ENCODE peak calls at places on chromosome 11, in four cellular contexts. One of them, this sample, is unnamed.

GRCh38 chr11:103907548-103908455 is 128.6 kb upstream of the DDI1 start:
- DNase-seq in HepG2: no peak
- DNase-seq in K562: no peak
- DNase-seq in GM12878: no peak
- DNase-seq in this sample: no peak

GRCh38 chr11:74615988-74616387 is 23.6 kb downstream of the POLD3 start:
- DNase-seq in HepG2: no peak
- DNase-seq in K562: no peak
- DNase-seq in GM12878: no peak
- DNase-seq in this sample: no peak

GRCh38 chr11:133146697-133147306 is 385.5 kb downstream of the OPCML start:
- DNase-seq in HepG2: no peak
- DNase-seq in K562: no peak
- DNase-seq in GM12878: no peak
- DNase-seq in this sample: no peak

GRCh38 chr11:129992161-129992944 is 10.3 kb downstream of the PRDM10 start:
- DNase-seq in HepG2: peak
- DNase-seq in K562: peak
- DNase-seq in GM12878: no peak
- DNase-seq in this sample: peak

GRCh38 chr11:79296113-79296512 is 144.7 kb downstream of the TENM4 start:
- DNase-seq in HepG2: no peak
- DNase-seq in K562: no peak
- DNase-seq in GM12878: no peak
- DNase-seq in this sample: no peak

GRCh38 chr11:65291613-65292012 is 23.1 kb upstream of the CDC42EP2 start:
- DNase-seq in HepG2: peak
- DNase-seq in K562: no peak
- DNase-seq in GM12878: no peak
- DNase-seq in this sample: no peak

GRCh38 chr11:43632171-43632570 is 48.4 kb upstream of the HSD17B12 start:
- DNase-seq in HepG2: no peak
- DNase-seq in K562: no peak
- DNase-seq in GM12878: no peak
- DNase-seq in this sample: no peak

GRCh38 chr11:35393093-35393492 is 26.3 kb downstream of the SLC1A2 start:
- DNase-seq in HepG2: no peak
- DNase-seq in K562: no peak
- DNase-seq in GM12878: no peak
- DNase-seq in this sample: no peak

GRCh38 chr11:70522613-70523311 is 124.4 kb downstream of the CTTN start:
- DNase-seq in HepG2: no peak
- DNase-seq in K562: no peak
- DNase-seq in GM12878: no peak
- DNase-seq in this sample: no peak

GRCh38 chr11:409600-410471 is 5.0 kb downstream of the SIGIRR start:
- DNase-seq in HepG2: peak
- DNase-seq in K562: no peak
- DNase-seq in GM12878: no peak
- DNase-seq in this sample: peak

GRCh38 chr11:46901156-46901555 is 17.2 kb downstream of the LRP4 start:
- DNase-seq in HepG2: no peak
- DNase-seq in K562: no peak
- DNase-seq in GM12878: no peak
- DNase-seq in this sample: no peak

GRCh38 chr11:125464671-125465070 is 31.4 kb downstream of the FEZ1 start:
- DNase-seq in HepG2: no peak
- DNase-seq in K562: no peak
- DNase-seq in GM12878: no peak
- DNase-seq in this sample: no peak

GRCh38 chr11:129836979-129837378 is 21.3 kb downstream of the TMEM45B start:
- DNase-seq in HepG2: no peak
- DNase-seq in K562: no peak
- DNase-seq in GM12878: no peak
- DNase-seq in this sample: no peak

GRCh38 chr11:125102025-125102424 is 9.4 kb downstream of the TMEM218 start:
- DNase-seq in HepG2: no peak
- DNase-seq in K562: no peak
- DNase-seq in GM12878: no peak
- DNase-seq in this sample: no peak

GRCh38 chr11:116175707-116176106 is 597.1 kb downstream of the BUD13 start:
- DNase-seq in HepG2: no peak
- DNase-seq in K562: no peak
- DNase-seq in GM12878: no peak
- DNase-seq in this sample: no peak

GRCh38 chr11:134888821-134889220 is 476.8 kb upstream of the B3GAT1 start:
- DNase-seq in HepG2: no peak
- DNase-seq in K562: no peak
- DNase-seq in GM12878: no peak
- DNase-seq in this sample: no peak

GRCh38 chr11:3157381-3158130 is 7.6 kb downstream of the OSBPL5 start:
- DNase-seq in HepG2: no peak
- DNase-seq in K562: no peak
- DNase-seq in GM12878: no peak
- DNase-seq in this sample: no peak

GRCh38 chr11:3158131-3158591 is 6.9 kb downstream of the OSBPL5 start:
- DNase-seq in HepG2: no peak
- DNase-seq in K562: no peak
- DNase-seq in GM12878: no peak
- DNase-seq in this sample: no peak

GRCh38 chr11:3160252-3161031 is 4.7 kb downstream of the OSBPL5 start:
- DNase-seq in HepG2: no peak
- DNase-seq in K562: no peak
- DNase-seq in GM12878: no peak
- DNase-seq in this sample: peak

GRCh38 chr11:3159296-3160190 is 5.6 kb downstream of the OSBPL5 start:
- DNase-seq in HepG2: no peak
- DNase-seq in K562: no peak
- DNase-seq in GM12878: no peak
- DNase-seq in this sample: peak

DNA sequence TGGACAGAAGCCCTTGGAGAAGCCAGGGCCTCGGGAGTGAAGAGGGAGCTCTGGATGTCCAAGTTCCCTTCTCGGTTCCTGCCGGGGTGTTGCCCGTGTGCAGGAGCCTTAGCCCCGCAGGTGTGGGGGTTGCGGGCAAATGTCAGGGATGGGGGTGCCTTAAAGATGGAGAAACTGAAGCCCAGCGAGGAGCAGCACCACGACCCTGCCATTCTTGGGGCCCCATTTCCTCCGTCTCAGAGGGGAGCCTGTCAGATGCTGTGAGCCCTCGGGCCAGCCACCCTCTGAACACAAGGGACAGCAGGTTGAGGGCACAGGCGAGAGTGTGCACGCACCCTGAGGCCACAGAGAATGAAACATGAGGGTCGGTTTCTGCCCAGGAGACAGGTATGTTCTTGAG is 6.3 kb downstream of the OSBPL5 start:
- DNase-seq in HepG2: no peak
- DNase-seq in K562: no peak
- DNase-seq in GM12878: no peak
- DNase-seq in this sample: no peak
- TF ChIP-seq TCF7 in HepG2: no peak
- TF ChIP-seq TCF7 in K562: no peak
- TF ChIP-seq TCF7 in GM12878: no peak
- TF ChIP-seq TCF7 in this sample: no peak

GRCh38 chr11:22802861-22803260 is 26.7 kb downstream of the SVIP start:
- DNase-seq in HepG2: peak
- DNase-seq in K562: no peak
- DNase-seq in GM12878: no peak
- DNase-seq in this sample: no peak

GRCh38 chr11:22797081-22797480 is 32.5 kb downstream of the SVIP start:
- DNase-seq in HepG2: no peak
- DNase-seq in K562: no peak
- DNase-seq in GM12878: no peak
- DNase-seq in this sample: no peak

GRCh38 chr11:22795914-22796313 is 33.7 kb downstream of the SVIP start:
- DNase-seq in HepG2: no peak
- DNase-seq in K562: peak
- DNase-seq in GM12878: no peak
- DNase-seq in this sample: no peak

GRCh38 chr11:22798890-22799289 is 30.7 kb downstream of the SVIP start:
- DNase-seq in HepG2: no peak
- DNase-seq in K562: no peak
- DNase-seq in GM12878: no peak
- DNase-seq in this sample: no peak

DNA sequence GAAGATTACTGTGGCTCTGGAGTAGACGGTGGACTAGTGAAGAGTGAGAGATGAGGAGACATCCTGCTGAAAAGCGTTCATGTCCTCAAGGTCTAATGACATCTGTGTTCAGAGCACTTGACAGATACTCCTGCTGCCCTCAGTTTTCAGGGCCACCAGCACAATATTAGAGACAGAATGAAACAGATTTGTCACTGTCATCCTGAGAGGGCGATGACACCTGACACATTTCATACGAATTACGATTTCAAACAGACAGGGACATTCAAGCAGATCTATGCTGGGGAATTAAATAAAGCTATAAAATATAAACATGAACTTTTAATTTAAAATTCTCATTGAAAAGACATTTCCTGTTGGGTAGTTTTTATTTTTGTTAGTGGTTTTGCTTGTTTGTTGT is 29.1 kb downstream of the SVIP start:
- DNase-seq in HepG2: no peak
- DNase-seq in K562: no peak
- DNase-seq in GM12878: no peak
- DNase-seq in this sample: no peak
- TF ChIP-seq CREB1 in HepG2: no peak
- TF ChIP-seq CREB1 in K562: no peak
- TF ChIP-seq CREB1 in GM12878: no peak
- TF ChIP-seq CREB1 in this sample: no peak

GRCh38 chr11:77209663-77210062 is 81.6 kb downstream of the MYO7A start:
- DNase-seq in HepG2: no peak
- DNase-seq in K562: no peak
- DNase-seq in GM12878: no peak
- DNase-seq in this sample: no peak

GRCh38 chr11:77211040-77211451 is 83.0 kb downstream of the MYO7A start:
- DNase-seq in HepG2: no peak
- DNase-seq in K562: no peak
- DNase-seq in GM12878: no peak
- DNase-seq in this sample: no peak

GRCh38 chr11:77212314-77213007 is 84.4 kb downstream of the MYO7A start:
- DNase-seq in HepG2: no peak
- DNase-seq in K562: no peak
- DNase-seq in GM12878: no peak
- DNase-seq in this sample: no peak

GRCh38 chr11:77213029-77213579 is 85.1 kb downstream of the MYO7A start:
- DNase-seq in HepG2: no peak
- DNase-seq in K562: no peak
- DNase-seq in GM12878: no peak
- DNase-seq in this sample: no peak

GRCh38 chr11:77211594-77212251 is 83.7 kb downstream of the MYO7A start:
- DNase-seq in HepG2: no peak
- DNase-seq in K562: no peak
- DNase-seq in GM12878: no peak
- DNase-seq in this sample: no peak
- TF ChIP-seq TCF7 in HepG2: no peak
- TF ChIP-seq TCF7 in K562: no peak
- TF ChIP-seq TCF7 in GM12878: no peak
- TF ChIP-seq TCF7 in this sample: no peak

DNA sequence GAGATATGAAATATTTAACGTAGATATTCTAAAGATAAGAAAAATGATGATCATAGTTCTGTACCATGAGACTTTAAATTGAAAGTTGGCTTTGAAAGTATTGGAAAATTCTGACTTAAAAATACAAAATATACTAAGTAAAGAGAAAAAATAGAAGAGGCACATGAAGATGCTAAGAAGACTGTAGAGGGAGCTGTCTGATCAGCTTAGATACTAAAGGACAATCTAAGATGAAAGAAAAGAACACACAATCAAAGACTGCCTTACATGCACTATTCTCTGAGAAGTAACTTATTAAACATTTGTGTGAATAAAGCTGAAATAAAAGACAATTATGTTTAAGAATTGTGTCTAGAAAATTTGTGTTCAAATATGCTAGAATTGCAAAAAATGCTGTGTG is 55.1 kb downstream of the RBMXL2 start:
- DNase-seq in HepG2: no peak
- DNase-seq in K562: no peak
- DNase-seq in GM12878: no peak
- DNase-seq in this sample: no peak
- TF ChIP-seq CREB1 in HepG2: no peak
- TF ChIP-seq CREB1 in K562: no peak
- TF ChIP-seq CREB1 in GM12878: no peak
- TF ChIP-seq CREB1 in this sample: no peak